ENCODE peak calls at places on chromosome 7, in seven cellular contexts. I, H, B, D, N, X and L are unnamed samples.

GRCh38 chr7:69967152-69967591 is 368.9 kb downstream of the AUTS2 start:
- DNase-seq in I (no peak), H (no peak), B (no peak), D (no peak), N (no peak), X (no peak), L (no peak)

GRCh38 chr7:156002362-156003001 is 190.2 kb upstream of the SHH start:
- DNase-seq in I (no peak), H (peak; percentile 66), B (no peak), D (no peak), N (no peak), X (no peak), L (no peak)

GRCh38 chr7:46558482-46559193 is 637.6 kb upstream of the IGFBP3 start:
- DNase-seq in I (no peak), H (no peak), B (no peak), D (no peak), N (no peak), X (peak; percentile 21), L (no peak)

GRCh38 chr7:55486172-55486550 is 86.1 kb downstream of the VOPP1 start:
- DNase-seq in I (no peak), H (no peak), B (no peak), D (no peak), N (no peak), X (no peak), L (no peak)

GRCh38 chr7:101598981-101599681 is 30.0 kb downstream of the MYL10 start:
- DNase-seq in I (no peak), H (no peak), B (no peak), D (no peak), N (no peak), X (no peak), L (no peak)

GRCh38 chr7:143878884-143879283 is 23.1 kb downstream of the TCAF1 start:
- DNase-seq in I (no peak), H (no peak), B (no peak), D (no peak), N (no peak), X (no peak), L (no peak)

GRCh38 chr7:47428052-47428779 is 153.7 kb downstream of the TNS3 start:
- DNase-seq in I (no peak), H (no peak), B (no peak), D (no peak), N (no peak), X (no peak), L (no peak)

GRCh38 chr7:135645296-135645904 is 16.9 kb upstream of the STMP1 start:
- DNase-seq in I (no peak), H (peak; percentile 24), B (no peak), D (no peak), N (no peak), X (peak; percentile 52), L (no peak)

GRCh38 chr7:123681561-123681960 is 25.9 kb downstream of the LMOD2 start:
- DNase-seq in I (no peak), H (no peak), B (no peak), D (no peak), N (no peak), X (no peak), L (no peak)

GRCh38 chr7:27115161-27116018 is 12.9 kb upstream of the HOXA2 start:
- DNase-seq in I (no peak), H (no peak), B (no peak), D (no peak), N (no peak), X (peak; percentile 67), L (no peak)

GRCh38 chr7:47968852-47969774 is 10.3 kb downstream of the HUS1 start:
- DNase-seq in I (no peak), H (peak; percentile 75), B (no peak), D (no peak), N (peak; percentile 48), X (peak; percentile 55), L (peak; percentile 29)

GRCh38 chr7:32905175-32905662 is 13.7 kb upstream of the KBTBD2 start:
- DNase-seq in I (peak; percentile 74), H (peak; percentile 91), B (peak; percentile 65), D (peak; percentile 89), N (no peak), X (peak; percentile 93), L (peak; percentile 23)

GRCh38 chr7:114212753-114213439 is 201.7 kb upstream of the FOXP2 start:
- DNase-seq in I (no peak), H (no peak), B (no peak), D (no peak), N (no peak), X (no peak), L (no peak)

DNA sequence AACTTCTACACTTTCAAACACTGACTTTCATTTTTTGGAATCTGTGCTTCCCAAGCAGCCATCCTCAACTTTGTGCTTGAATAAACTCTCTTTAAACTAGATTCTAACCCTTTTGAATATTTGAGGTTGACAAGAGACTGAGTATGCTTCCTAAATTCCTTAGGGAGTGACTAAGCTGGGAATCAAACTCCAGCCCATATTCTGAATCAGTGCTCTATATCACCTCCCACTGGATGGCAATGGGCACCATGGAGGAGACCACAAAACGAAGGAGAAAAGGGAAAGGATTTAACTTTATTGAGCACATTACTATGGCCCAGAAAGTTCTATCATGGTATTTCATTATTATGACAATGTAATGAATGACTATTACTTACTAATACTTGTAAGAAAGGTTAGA is 17.2 kb upstream of the SLC26A4 start:
- DNase-seq in I (no peak), H (no peak), B (no peak), D (no peak), N (no peak), X (peak; percentile 70), L (no peak)
- TF ChIP-seq CTCF in I (no peak), H (no peak), B (peak; percentile 51), D (peak; percentile 36), N (no peak), X (peak; percentile 68), L (no peak)

GRCh38 chr7:73978681-73979563 is 49.1 kb upstream of the ELN start:
- DNase-seq in I (peak; percentile 75), H (peak; percentile 52), B (no peak), D (no peak), N (no peak), X (no peak), L (no peak)
- TF ChIP-seq CTCF in I (peak; percentile 28), H (peak; percentile 29), B (peak; percentile 45), D (peak; percentile 31), N (no peak), X (peak; percentile 72), L (no peak)

GRCh38 chr7:73893342-73894101 is 32.6 kb downstream of the TMEM270 start:
- DNase-seq in I (peak; percentile 93), H (no peak), B (no peak), D (no peak), N (no peak), X (no peak), L (no peak)

GRCh38 chr7:73895626-73896025 is 34.7 kb downstream of the TMEM270 start:
- DNase-seq in I (no peak), H (no peak), B (no peak), D (no peak), N (no peak), X (no peak), L (no peak)

GRCh38 chr7:73892003-73892975 is 31.3 kb downstream of the TMEM270 start:
- DNase-seq in I (peak; percentile 89), H (no peak), B (no peak), D (no peak), N (no peak), X (peak; percentile 60), L (no peak)

GRCh38 chr7:73896454-73896853 is 35.5 kb downstream of the TMEM270 start:
- DNase-seq in I (no peak), H (no peak), B (no peak), D (no peak), N (no peak), X (no peak), L (no peak)

DNA sequence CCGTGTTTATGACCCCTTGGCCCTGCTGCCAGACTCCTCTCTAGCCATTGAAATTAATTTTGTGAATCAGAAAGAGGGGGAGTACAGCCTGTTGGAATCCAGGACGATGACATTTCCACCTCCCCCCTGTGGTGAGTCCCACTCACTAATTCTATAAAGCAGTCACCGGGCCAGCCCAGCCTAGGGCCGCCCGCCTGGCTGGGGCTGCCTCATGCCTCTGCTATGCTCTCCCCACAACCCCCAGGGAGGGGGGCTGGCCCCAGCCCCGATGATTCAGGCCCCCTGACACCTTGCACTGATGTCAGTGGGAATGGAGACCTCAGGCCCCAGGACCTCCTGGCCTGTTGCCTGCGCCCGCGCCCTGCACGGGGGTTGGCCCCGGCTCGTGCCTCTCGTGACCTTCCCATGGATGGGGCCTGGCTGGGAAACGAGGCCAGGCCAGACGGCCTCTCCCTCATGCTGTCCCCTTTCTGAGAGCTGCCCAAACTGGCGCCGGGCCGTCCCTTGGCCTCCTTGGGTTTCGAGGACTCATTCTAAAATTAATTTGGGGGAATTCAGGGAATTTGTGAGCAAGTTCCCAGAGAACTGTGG is 34.0 kb downstream of the TMEM270 start:
- DNase-seq in I (peak; percentile 99), H (no peak), B (peak; percentile 86), D (peak; percentile 92), N (no peak), X (peak; percentile 97), L (no peak)
- TF ChIP-seq CTCF in I (peak; percentile 25), H (no peak), B (no peak), D (no peak), N (no peak), X (peak; percentile 70), L (no peak)

GRCh38 chr7:29610031-29610490 is 46.4 kb downstream of the PRR15 start:
- DNase-seq in I (no peak), H (no peak), B (no peak), D (no peak), N (no peak), X (no peak), L (no peak)
- TF ChIP-seq CTCF in I (no peak), H (no peak), B (no peak), D (no peak), N (no peak), X (peak; percentile 32), L (no peak)

DNA sequence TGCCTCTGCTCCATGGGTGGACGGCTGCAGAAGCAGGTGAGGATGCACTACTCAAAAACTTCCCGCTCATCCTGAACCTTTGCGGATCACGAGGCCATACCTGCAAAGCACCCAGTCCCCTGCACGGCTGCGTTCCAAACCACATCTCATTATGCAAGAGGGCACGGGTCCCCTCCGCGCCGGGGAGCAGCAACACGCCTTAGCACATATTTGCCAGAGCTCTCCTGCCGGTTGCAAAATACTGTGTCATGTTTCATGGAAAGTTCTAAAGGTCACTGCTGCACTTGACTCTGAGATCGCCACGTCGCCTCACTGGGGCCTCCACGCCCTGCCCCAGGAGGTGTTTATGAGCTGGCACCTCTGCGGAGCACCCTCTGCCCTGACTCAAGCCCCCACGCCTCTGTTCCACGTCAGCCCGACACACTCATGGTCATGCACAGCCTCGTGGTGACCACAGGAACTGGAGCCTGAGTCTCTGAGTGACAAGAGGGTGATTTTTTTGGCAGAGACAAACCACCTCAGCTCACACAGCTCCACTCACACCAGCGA is 131.8 kb downstream of the PRKAG2 start:
- DNase-seq in I (peak; percentile 94), H (peak; percentile 82), B (peak; percentile 74), D (no peak), N (no peak), X (peak; percentile 78), L (peak; percentile 30)
- TF ChIP-seq CTCF in I (peak; percentile 51), H (no peak), B (peak; percentile 65), D (peak; percentile 11), N (no peak), X (peak; percentile 71), L (no peak)